ENCODE peak calls at places on chromosomes 5 and 9, in five cellular contexts. C is K562, U is GM12878, P is HepG2, A is GM12891. F is an unnamed sample.

GRCh38 chr9:76321185-76321828 is 72.9 kb downstream of the RFK start:
- DNase-seq in C (no peak), U (no peak), P (no peak), A (no peak), F (no peak)

GRCh38 chr9:100474082-100474949 is 1.4 kb downstream of the TMEFF1 start:
- DNase-seq in C (no peak), U (no peak), P (no peak), A (no peak), F (no peak)

GRCh38 chr9:135788576-135789300 is 86.8 kb downstream of the KCNT1 start:
- DNase-seq in C (no peak), U (no peak), P (no peak), A (no peak), F (no peak)

GRCh38 chr5:102901821-102902448 is 146.8 kb downstream of the PAM start:
- DNase-seq in C (no peak), U (no peak), P (peak; percentile 7), A (no peak), F (no peak)

GRCh38 chr9:132548971-132549649 is 33.3 kb upstream of the BARHL1 start:
- DNase-seq in C (no peak), U (no peak), P (peak; percentile 35), A (no peak), F (no peak)

GRCh38 chr9:34377402-34377741 is 674 bp upstream of the MYORG start:
- DNase-seq in C (peak; percentile 33), U (no peak), P (no peak), A (no peak), F (no peak)

GRCh38 chr5:76607353-76607871 is 15.8 kb downstream of the F2RL2 start:
- DNase-seq in C (no peak), U (no peak), P (no peak), A (no peak), F (no peak)

GRCh38 chr5:5014836-5015235 is 125.3 kb upstream of the ADAMTS16 start:
- DNase-seq in C (no peak), U (no peak), P (no peak), A (no peak), F (no peak)

GRCh38 chr5:2897276-2897990 is 146.0 kb upstream of the IRX2 start:
- DNase-seq in C (no peak), U (no peak), P (no peak), A (no peak), F (no peak)

GRCh38 chr9:123611228-123611627 is 255.2 kb downstream of the CRB2 start:
- DNase-seq in C (no peak), U (no peak), P (no peak), A (no peak), F (no peak)

GRCh38 chr9:73183917-73184861 is 32.5 kb downstream of the ANXA1 start:
- DNase-seq in C (peak; percentile 38), U (no peak), P (peak; percentile 21), A (no peak), F (no peak)

GRCh38 chr5:136686192-136686872 is 321.0 kb upstream of the TRPC7 start:
- DNase-seq in C (peak; percentile 8), U (no peak), P (peak; percentile 10), A (no peak), F (no peak)

GRCh38 chr9:72305102-72305546 is 59.9 kb downstream of the ZFAND5 start:
- DNase-seq in C (peak; percentile 53), U (no peak), P (peak; percentile 6), A (no peak), F (peak; percentile 15)

GRCh38 chr5:77630246-77631165 is 8.0 kb downstream of the OTP start:
- DNase-seq in C (no peak), U (no peak), P (peak; percentile 33), A (peak; percentile 84), F (peak; percentile 75)

GRCh38 chr9:99447951-99448350 is 225.9 kb downstream of the SEC61B start:
- DNase-seq in C (no peak), U (no peak), P (no peak), A (no peak), F (no peak)

GRCh38 chr5:147450596-147450995 is 59.3 kb downstream of the DPYSL3 start:
- DNase-seq in C (no peak), U (no peak), P (no peak), A (no peak), F (no peak)

GRCh38 chr9:95045751-95046150 is 271.8 kb downstream of the FANCC start:
- DNase-seq in C (no peak), U (no peak), P (no peak), A (no peak), F (no peak)

GRCh38 chr9:109315889-109316640 is 4.8 kb downstream of the EPB41L4B start:
- DNase-seq in C (no peak), U (no peak), P (peak; percentile 34), A (no peak), F (no peak)

GRCh38 chr9:93126151-93126781 is 7.8 kb downstream of the NINJ1 start:
- DNase-seq in C (no peak), U (no peak), P (no peak), A (peak; percentile 32), F (no peak)

DNA sequence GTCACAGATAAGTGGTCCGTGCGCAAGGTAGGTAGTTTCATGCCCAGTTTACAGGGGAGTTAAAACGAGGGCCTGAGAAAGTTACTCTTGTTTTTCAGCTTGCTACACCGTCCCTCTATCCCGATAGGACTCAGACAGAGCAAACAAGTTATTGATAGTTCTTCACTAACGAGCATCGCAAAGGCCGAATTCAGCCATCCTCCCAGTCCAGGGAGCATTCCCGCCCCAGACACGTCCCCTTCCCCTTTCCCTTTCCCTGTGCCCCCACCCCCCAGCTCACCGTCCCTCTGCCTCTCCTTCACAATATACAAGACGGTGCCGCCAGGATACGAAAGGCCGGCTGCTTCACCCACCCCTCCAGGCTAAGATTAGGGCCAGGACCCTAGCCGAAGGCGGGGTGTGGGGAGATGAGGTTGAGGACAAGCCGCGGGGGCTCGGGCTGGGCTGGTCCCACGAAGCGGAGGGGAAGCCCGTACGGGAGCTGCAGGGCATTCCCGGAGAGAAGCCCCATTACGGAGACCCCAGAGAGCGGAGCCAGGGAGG is 599 bp downstream of the KIAA1191 start:
- DNase-seq in C (no peak), U (no peak), P (no peak), A (no peak), F (no peak)
- TF ChIP-seq TAF1 in C (no peak), U (no peak), P (no peak), A (no peak), F (no peak)

DNA sequence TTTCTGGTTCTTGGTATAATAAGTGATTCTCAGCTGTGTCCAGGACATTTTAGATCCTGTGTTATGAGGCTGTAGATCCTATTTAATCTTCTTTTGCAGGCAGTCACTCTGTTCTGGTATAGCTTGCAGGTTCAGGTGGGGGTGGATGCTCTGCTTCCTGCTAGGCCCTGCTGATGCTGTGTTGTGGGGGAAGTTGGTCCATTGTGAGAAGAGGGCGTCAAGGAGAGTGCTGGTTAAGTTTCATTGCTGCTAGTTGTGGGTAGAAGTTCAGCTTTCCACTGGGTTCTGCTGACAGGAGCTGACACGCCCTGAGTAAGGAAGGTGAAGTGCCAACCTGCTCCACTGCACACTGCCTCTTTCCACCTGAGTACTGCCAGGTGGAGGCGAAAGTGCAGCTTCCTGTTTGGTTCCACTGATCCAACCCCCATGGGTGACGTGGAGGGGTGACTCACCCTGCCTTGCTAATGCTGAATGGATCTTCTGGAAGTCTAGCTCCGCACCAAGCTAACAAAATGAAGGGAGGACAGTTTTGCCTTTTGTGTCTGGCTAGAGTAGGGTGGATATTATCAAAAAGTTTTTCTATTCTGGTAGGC is 16.3 kb downstream of the NMRK1 start:
- DNase-seq in C (peak; percentile 51), U (no peak), P (no peak), A (no peak), F (no peak)
- TF ChIP-seq POLR2A in C (no peak), U (no peak), P (no peak), A (no peak), F (no peak)

DNA sequence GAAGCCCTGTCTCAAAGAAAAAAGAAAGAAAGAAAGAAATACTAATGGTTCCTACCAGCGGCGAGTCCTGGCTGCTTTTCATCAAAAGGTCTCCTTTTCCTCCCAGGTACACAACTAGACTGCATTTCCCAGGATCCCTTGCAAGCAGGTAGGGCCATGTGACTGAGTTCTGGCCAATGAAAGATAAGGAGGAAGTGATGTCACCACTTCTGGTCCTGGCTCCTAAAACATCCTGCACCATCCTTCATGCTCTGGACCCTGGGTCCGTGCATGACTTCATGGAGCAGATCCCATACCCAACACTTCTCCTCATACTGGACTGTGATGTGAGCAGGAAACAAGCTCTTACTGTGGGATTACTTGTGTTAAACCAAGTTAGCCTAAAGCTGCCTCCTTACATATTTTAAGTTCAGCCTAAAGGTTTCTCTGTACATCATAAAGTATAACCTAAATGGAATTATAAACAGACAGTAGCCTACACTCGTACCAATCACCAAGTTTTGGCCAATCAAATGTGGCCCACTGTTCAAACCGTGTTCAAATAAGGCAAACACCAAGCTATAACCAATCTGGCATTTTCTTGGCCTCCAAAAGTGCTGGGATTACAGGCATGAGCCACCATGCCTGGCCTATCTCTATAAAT is 30.2 kb upstream of the FUBP3 start:
- DNase-seq in C (peak; percentile 78), U (no peak), P (peak; percentile 36), A (no peak), F (no peak)
- TF ChIP-seq POLR2AphosphoS5 in C (no peak), U (no peak), P (no peak), A (no peak), F (no peak)

DNA sequence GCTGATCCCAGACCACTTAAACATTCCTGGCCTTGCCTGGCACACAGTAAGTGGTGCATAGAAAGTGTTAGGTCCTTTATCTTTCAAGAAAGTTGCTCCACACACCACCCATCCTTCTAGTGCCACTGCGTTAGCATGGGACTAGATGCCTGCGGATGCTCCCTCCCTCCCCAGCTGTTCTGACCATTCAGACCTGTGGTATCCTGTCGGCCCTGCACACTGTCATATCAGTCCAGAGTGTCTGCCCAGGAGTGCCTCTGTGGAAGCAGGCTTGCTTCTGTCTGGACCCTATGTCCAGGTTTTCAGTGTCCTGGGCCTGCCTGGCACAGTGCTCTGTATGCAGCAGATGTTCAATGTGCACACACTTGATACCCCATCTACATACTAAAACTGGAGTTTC is 38.3 kb upstream of the SMU1 start:
- DNase-seq in C (no peak), U (no peak), P (no peak), A (no peak), F (no peak)
- TF ChIP-seq TAF1 in C (no peak), U (no peak), P (no peak), A (no peak), F (no peak)

DNA sequence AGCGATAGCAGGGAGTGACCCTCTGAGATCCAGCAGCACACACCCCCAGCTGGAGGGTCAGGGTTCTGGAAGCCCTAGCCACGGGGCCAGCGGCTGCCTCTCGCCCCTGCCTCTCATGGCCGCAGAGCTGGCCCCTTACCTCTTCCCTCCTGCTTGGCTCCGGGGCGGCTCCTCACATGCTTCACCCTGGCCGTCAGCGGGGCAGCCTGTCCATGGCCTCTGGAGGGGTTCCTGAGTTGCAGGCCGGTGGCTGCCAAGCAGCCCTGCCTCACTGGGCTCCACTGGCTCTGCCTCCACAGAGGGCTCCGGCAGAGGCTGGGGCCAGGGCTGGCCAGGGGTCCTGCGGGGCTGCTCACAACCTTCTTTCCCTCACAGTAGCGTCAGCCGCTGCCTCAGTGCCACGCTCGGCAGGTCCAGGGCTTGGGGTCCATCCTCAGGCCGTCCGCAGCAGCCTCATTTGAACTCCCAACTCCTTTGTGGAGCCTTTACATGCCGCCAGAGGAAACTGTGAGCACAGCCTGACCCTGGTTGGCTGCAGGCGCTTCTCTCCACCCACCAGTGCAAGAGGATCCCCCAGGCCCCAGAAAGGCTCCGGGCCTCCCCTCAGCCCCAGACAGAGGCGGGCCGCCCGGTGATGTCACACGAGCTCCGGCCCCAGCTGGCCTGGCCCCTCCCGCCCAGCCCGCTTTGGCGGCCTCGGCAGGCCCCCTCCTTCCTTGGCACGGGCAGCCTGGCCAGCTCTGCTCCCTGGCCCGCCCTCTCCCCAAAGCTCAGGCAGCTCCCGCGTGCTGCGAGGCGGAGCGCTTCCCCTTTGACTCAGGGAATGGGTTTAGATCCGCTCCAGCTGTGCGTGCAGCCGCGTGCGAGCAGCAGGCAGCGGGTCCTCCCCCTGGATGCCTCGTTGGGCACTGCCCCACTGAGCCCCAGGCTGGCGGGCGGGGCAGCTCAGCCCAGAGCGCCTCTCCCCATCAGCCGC is at the start of gene ANGPTL2:
- DNase-seq in C (no peak), U (no peak), P (peak; percentile 43), A (peak; percentile 64), F (no peak)
- TF ChIP-seq POLR2A in C (no peak), U (no peak), P (peak; percentile 56), A (no peak), F (no peak)

GRCh38 chr9:6924149-6924548 is 166.4 kb downstream of the KDM4C start:
- DNase-seq in C (no peak), U (no peak), P (no peak), A (no peak), F (no peak)
- TF ChIP-seq POLR2AphosphoS5 in C (no peak), U (no peak), P (no peak), A (no peak), F (no peak)